ENCODE peak calls at places on chromosomes 16 and 17, in five cellular contexts. One of them, this sample, is unnamed.

GRCh38 chr16:85984947-85985451 is 86.0 kb downstream of the IRF8 start:
- DNase-seq in heart left ventricle: peak; percentile 34
- DNase-seq in ovary: no peak
- DNase-seq in esophagus squamous epithelium: no peak
- DNase-seq in Peyer's patch: no peak
- DNase-seq in this sample: no peak

GRCh38 chr16:10878644-10879498 is 1.9 kb downstream of the CIITA start:
- DNase-seq in heart left ventricle: peak; percentile 57
- DNase-seq in ovary: peak; percentile 28
- DNase-seq in esophagus squamous epithelium: no peak
- DNase-seq in Peyer's patch: peak; percentile 72
- DNase-seq in this sample: no peak

GRCh38 chr16:88713568-88714419 is 7.5 kb downstream of the CTU2 start:
- DNase-seq in heart left ventricle: no peak
- DNase-seq in ovary: no peak
- DNase-seq in esophagus squamous epithelium: no peak
- DNase-seq in Peyer's patch: no peak
- DNase-seq in this sample: no peak

GRCh38 chr17:36972186-36972686 is 23.5 kb downstream of the AATF start:
- DNase-seq in heart left ventricle: no peak
- DNase-seq in ovary: no peak
- DNase-seq in esophagus squamous epithelium: no peak
- DNase-seq in Peyer's patch: no peak
- DNase-seq in this sample: no peak

GRCh38 chr17:27793168-27793905 is 7.0 kb downstream of the NOS2 start:
- DNase-seq in heart left ventricle: peak; percentile 43
- DNase-seq in ovary: peak; percentile 49
- DNase-seq in esophagus squamous epithelium: no peak
- DNase-seq in Peyer's patch: no peak
- DNase-seq in this sample: no peak

GRCh38 chr17:19308398-19308797 is 54.1 kb downstream of the B9D1 start:
- DNase-seq in heart left ventricle: no peak
- DNase-seq in ovary: no peak
- DNase-seq in esophagus squamous epithelium: no peak
- DNase-seq in Peyer's patch: no peak
- DNase-seq in this sample: no peak

GRCh38 chr17:14664511-14664910 is 363.6 kb downstream of the HS3ST3B1 start:
- DNase-seq in heart left ventricle: no peak
- DNase-seq in ovary: no peak
- DNase-seq in esophagus squamous epithelium: no peak
- DNase-seq in Peyer's patch: no peak
- DNase-seq in this sample: no peak

GRCh38 chr17:72342582-72343527 is 222.0 kb downstream of the SOX9 start:
- DNase-seq in heart left ventricle: peak; percentile 45
- DNase-seq in ovary: no peak
- DNase-seq in esophagus squamous epithelium: no peak
- DNase-seq in Peyer's patch: no peak
- DNase-seq in this sample: no peak

GRCh38 chr17:65813306-65813705 is 251.9 kb upstream of the AXIN2 start:
- DNase-seq in heart left ventricle: no peak
- DNase-seq in ovary: no peak
- DNase-seq in esophagus squamous epithelium: no peak
- DNase-seq in Peyer's patch: no peak
- DNase-seq in this sample: no peak

GRCh38 chr17:82065193-82065637 is 389 bp downstream of the DUS1L start:
- DNase-seq in heart left ventricle: peak; percentile 33
- DNase-seq in ovary: no peak
- DNase-seq in esophagus squamous epithelium: no peak
- DNase-seq in Peyer's patch: peak; percentile 20
- DNase-seq in this sample: no peak

GRCh38 chr17:37100231-37100630 is 151.5 kb downstream of the AATF start:
- DNase-seq in heart left ventricle: no peak
- DNase-seq in ovary: no peak
- DNase-seq in esophagus squamous epithelium: no peak
- DNase-seq in Peyer's patch: no peak
- DNase-seq in this sample: no peak

GRCh38 chr16:90083139-90083538 is 6.0 kb upstream of the PRDM7 start:
- DNase-seq in heart left ventricle: no peak
- DNase-seq in ovary: no peak
- DNase-seq in esophagus squamous epithelium: no peak
- DNase-seq in Peyer's patch: no peak
- DNase-seq in this sample: no peak

GRCh38 chr16:907361-907760 is 63.4 kb downstream of the LMF1 start:
- DNase-seq in heart left ventricle: peak; percentile 7
- DNase-seq in ovary: no peak
- DNase-seq in esophagus squamous epithelium: no peak
- DNase-seq in Peyer's patch: no peak
- DNase-seq in this sample: no peak
- H3K4me3 ChIP-seq in heart left ventricle: no peak overlapping the region
- H3K4me3 ChIP-seq in ovary: no peak overlapping the region
- H3K4me3 ChIP-seq in esophagus squamous epithelium: no peak overlapping the region
- H3K4me3 ChIP-seq in Peyer's patch: no peak overlapping the region
- H3K4me3 ChIP-seq in this sample: no peak overlapping the region

DNA sequence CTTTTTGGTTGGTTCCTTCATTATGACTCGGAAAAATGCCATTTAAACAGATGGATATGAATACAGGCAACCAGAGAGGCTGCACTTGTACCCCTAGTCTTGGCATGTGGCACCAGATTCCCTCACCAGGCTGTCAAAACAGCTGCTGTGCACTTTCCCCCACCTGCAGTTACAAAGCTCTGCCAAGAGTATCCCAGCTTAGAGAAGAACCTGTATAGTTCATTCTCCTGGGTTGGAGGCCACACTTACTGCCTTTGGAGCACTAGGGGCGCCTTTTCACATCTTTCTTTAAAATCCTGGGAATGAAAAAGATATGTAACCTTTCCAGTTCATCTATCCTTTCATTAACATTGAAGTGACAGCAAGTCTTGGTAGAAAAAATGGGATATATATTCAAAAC is 190.4 kb downstream of the KIF2B start:
- DNase-seq in heart left ventricle: no peak
- DNase-seq in ovary: no peak
- DNase-seq in esophagus squamous epithelium: no peak
- DNase-seq in Peyer's patch: no peak
- DNase-seq in this sample: no peak
- TF ChIP-seq CTCF in heart left ventricle: no peak
- TF ChIP-seq CTCF in ovary: no peak
- TF ChIP-seq CTCF in esophagus squamous epithelium: no peak
- TF ChIP-seq CTCF in Peyer's patch: no peak
- TF ChIP-seq CTCF in this sample: no peak

DNA sequence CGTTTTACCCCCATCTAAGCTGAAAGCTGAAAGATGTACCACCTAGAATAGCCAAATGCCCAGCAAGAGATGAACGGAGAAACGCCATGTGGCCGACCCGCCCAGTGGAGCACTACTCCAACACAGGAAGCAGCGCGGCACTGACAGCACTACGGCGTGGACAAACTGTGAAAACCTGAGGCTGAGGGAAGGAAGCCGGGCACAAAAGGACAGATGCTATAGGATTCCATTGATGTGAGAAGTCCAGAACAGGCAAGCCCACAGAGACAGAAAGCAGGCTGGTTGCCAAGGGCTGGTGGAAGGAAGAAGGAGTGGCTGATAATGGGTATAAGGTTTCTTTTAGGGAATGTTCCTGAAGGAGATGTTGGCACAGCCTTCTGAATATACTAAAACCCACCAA is 29.4 kb upstream of the SLC38A8 start:
- DNase-seq in heart left ventricle: no peak
- DNase-seq in ovary: no peak
- DNase-seq in esophagus squamous epithelium: no peak
- DNase-seq in Peyer's patch: no peak
- DNase-seq in this sample: no peak
- TF ChIP-seq POLR2A in heart left ventricle: no peak
- TF ChIP-seq POLR2A in ovary: no peak
- TF ChIP-seq POLR2A in esophagus squamous epithelium: no peak
- TF ChIP-seq POLR2A in Peyer's patch: no peak
- TF ChIP-seq POLR2A in this sample: no peak

GRCh38 chr17:6912110-6913051 is 80.9 kb upstream of the TEKT1 start:
- DNase-seq in heart left ventricle: no peak
- DNase-seq in ovary: no peak
- DNase-seq in esophagus squamous epithelium: no peak
- DNase-seq in Peyer's patch: no peak
- DNase-seq in this sample: no peak

GRCh38 chr17:6915620-6916019 is 80.2 kb upstream of the ALOX12 start:
- DNase-seq in heart left ventricle: no peak
- DNase-seq in ovary: no peak
- DNase-seq in esophagus squamous epithelium: no peak
- DNase-seq in Peyer's patch: no peak
- DNase-seq in this sample: no peak

GRCh38 chr17:6914711-6915110 is 81.1 kb upstream of the ALOX12 start:
- DNase-seq in heart left ventricle: no peak
- DNase-seq in ovary: peak; percentile 20
- DNase-seq in esophagus squamous epithelium: no peak
- DNase-seq in Peyer's patch: no peak
- DNase-seq in this sample: no peak

GRCh38 chr17:6910987-6911603 is 79.6 kb upstream of the TEKT1 start:
- DNase-seq in heart left ventricle: no peak
- DNase-seq in ovary: no peak
- DNase-seq in esophagus squamous epithelium: no peak
- DNase-seq in Peyer's patch: no peak
- DNase-seq in this sample: no peak

GRCh38 chr17:6913608-6914443 is 82.0 kb upstream of the ALOX12 start:
- DNase-seq in heart left ventricle: peak; percentile 80
- DNase-seq in ovary: peak; percentile 79
- DNase-seq in esophagus squamous epithelium: no peak
- DNase-seq in Peyer's patch: peak; percentile 79
- DNase-seq in this sample: peak; percentile 94
- H3K4me3 ChIP-seq in heart left ventricle: peak overlapping the region; percentile 37
- H3K4me3 ChIP-seq in ovary: no peak overlapping the region
- H3K4me3 ChIP-seq in esophagus squamous epithelium: peak overlapping the region; percentile 27
- H3K4me3 ChIP-seq in Peyer's patch: peak overlapping the region; percentile 2
- H3K4me3 ChIP-seq in this sample: no peak overlapping the region

This sample was measured in lower leg skin.